ENCODE peak calls at places on chromosomes 5 and 9, in ten cellular contexts. K is GM23248, F is spleen, B is right atrium auricular region, S is aorta, D is AG04450, Q is cardiac muscle cell, W is astrocyte, V is H9, I is tibial artery. U is an unnamed sample.

GRCh38 chr9:136438548-136438908 is 1.1 kb downstream of the INPP5E start:
- DNase-seq in K (peak; percentile 60), F (no peak), B (no peak), S (no peak), D (no peak), Q (peak; percentile 30), W (no peak), V (no peak), I (no peak), U (no peak)

GRCh38 chr9:137320555-137321384 is 18.7 kb upstream of the NRARP start:
- DNase-seq in K (no peak), F (peak; percentile 90), B (no peak), S (peak; percentile 49), D (no peak), Q (no peak), W (no peak), V (peak; percentile 58), I (peak; percentile 63), U (peak; percentile 18)

GRCh38 chr5:97420646-97421045 is 237.6 kb upstream of the RIOK2 start:
- DNase-seq in K (no peak), F (no peak), B (no peak), S (no peak), D (no peak), Q (no peak), W (no peak), V (no peak), I (no peak), U (no peak)

GRCh38 chr5:133842846-133843725 is 125.3 kb downstream of the C5orf15 start:
- DNase-seq in K (no peak), F (no peak), B (no peak), S (no peak), D (no peak), Q (no peak), W (peak; percentile 49), V (no peak), I (peak; percentile 40), U (no peak)

GRCh38 chr5:124819201-124819600 is 72.8 kb upstream of the ZNF608 start:
- DNase-seq in K (no peak), F (no peak), B (no peak), S (no peak), D (no peak), Q (no peak), W (no peak), V (no peak), I (no peak), U (no peak)

GRCh38 chr5:92518318-92518913 is 1062.6 kb downstream of the NR2F1-AS1 start:
- DNase-seq in K (peak; percentile 69), F (no peak), B (no peak), S (no peak), D (peak; percentile 27), Q (peak; percentile 43), W (peak; percentile 45), V (peak; percentile 34), I (no peak), U (no peak)

GRCh38 chr9:117938086-117938485 is 233.9 kb downstream of the TLR4 start:
- DNase-seq in K (no peak), F (no peak), B (no peak), S (no peak), D (no peak), Q (no peak), W (peak; percentile 3), V (no peak), I (no peak), U (no peak)

GRCh38 chr9:71814226-71814625 is 45.9 kb upstream of the CEMIP2 start:
- DNase-seq in K (peak; percentile 48), F (no peak), B (no peak), S (no peak), D (no peak), Q (no peak), W (no peak), V (no peak), I (no peak), U (no peak)

GRCh38 chr5:33433303-33434255 is 7.2 kb upstream of the TARS1 start:
- DNase-seq in K (peak; percentile 53), F (no peak), B (no peak), S (no peak), D (no peak), Q (no peak), W (no peak), V (no peak), I (no peak), U (no peak)

GRCh38 chr9:108272350-108272899 is 583.4 kb downstream of the ACTL7B start:
- DNase-seq in K (peak; percentile 74), F (no peak), B (peak; percentile 64), S (peak; percentile 65), D (peak; percentile 7), Q (peak; percentile 49), W (no peak), V (peak; percentile 62), I (no peak), U (no peak)

GRCh38 chr5:141914154-141914743 is 9.4 kb upstream of the DELE1 start:
- DNase-seq in K (peak; percentile 60), F (peak; percentile 93), B (peak; percentile 63), S (peak; percentile 78), D (no peak), Q (peak; percentile 59), W (no peak), V (peak; percentile 81), I (peak; percentile 72), U (peak; percentile 30)

GRCh38 chr5:80576383-80576782 is 6.3 kb upstream of the ANKRD34B start:
- DNase-seq in K (no peak), F (no peak), B (no peak), S (no peak), D (no peak), Q (no peak), W (no peak), V (no peak), I (no peak), U (no peak)
- H3K27me3 ChIP-seq in K (peaks cover 12% of the 10 kb centered on the region), F (peaks cover 27% of the 10 kb centered on the region), B (no peaks in the 10 kb centered on the region), S (no peaks in the 10 kb centered on the region), D (peaks cover 21% of the 10 kb centered on the region), Q (peaks cover 34% of the 10 kb centered on the region), W (peaks cover 7% of the 10 kb centered on the region), V (no peaks in the 10 kb centered on the region), I (no peaks in the 10 kb centered on the region), U (no peaks in the 10 kb centered on the region)

GRCh38 chr9:111903996-111904395 is 7.4 kb downstream of the UGCG start:
- DNase-seq in K (no peak), F (no peak), B (no peak), S (no peak), D (no peak), Q (no peak), W (no peak), V (no peak), I (no peak), U (no peak)

GRCh38 chr9:111900081-111900805 is 3.6 kb downstream of the UGCG start:
- DNase-seq in K (peak; percentile 25), F (no peak), B (no peak), S (no peak), D (no peak), Q (no peak), W (no peak), V (no peak), I (no peak), U (no peak)

GRCh38 chr9:111898331-111899096 is 1.9 kb downstream of the UGCG start:
- DNase-seq in K (peak; percentile 48), F (no peak), B (no peak), S (no peak), D (no peak), Q (no peak), W (no peak), V (no peak), I (no peak), U (no peak)

GRCh38 chr9:111902396-111903147 is 6.0 kb downstream of the UGCG start:
- DNase-seq in K (peak; percentile 55), F (no peak), B (no peak), S (no peak), D (no peak), Q (no peak), W (peak; percentile 81), V (no peak), I (no peak), U (no peak)

GRCh38 chr9:111900934-111901612 is 4.5 kb downstream of the UGCG start:
- DNase-seq in K (no peak), F (no peak), B (no peak), S (no peak), D (no peak), Q (no peak), W (no peak), V (no peak), I (no peak), U (no peak)
- H3K27ac ChIP-seq in K (peak overlapping the region; percentile 83), F (peak overlapping the region; percentile 97), B (no peak overlapping the region), S (no peak overlapping the region), D (no peak overlapping the region), Q (no peak overlapping the region), W (no peak overlapping the region), V (no peak overlapping the region), I (no peak overlapping the region), U (no peak overlapping the region)

GRCh38 chr9:91408475-91408874 is 15.2 kb downstream of the NFIL3 start:
- DNase-seq in K (peak; percentile 74), F (no peak), B (no peak), S (no peak), D (no peak), Q (no peak), W (peak; percentile 47), V (no peak), I (no peak), U (no peak)
- H3K27me3 ChIP-seq in K (no peaks in the 10 kb centered on the region), F (no peaks in the 10 kb centered on the region), B (no peaks in the 10 kb centered on the region), S (no peaks in the 10 kb centered on the region), D (no peaks in the 10 kb centered on the region), Q (no peaks in the 10 kb centered on the region), W (no peaks in the 10 kb centered on the region), V (no peaks in the 10 kb centered on the region), I (no peaks in the 10 kb centered on the region), U (no peaks in the 10 kb centered on the region)

GRCh38 chr9:91214086-91214485 is 147.6 kb downstream of the AUH start:
- DNase-seq in K (peak; percentile 48), F (no peak), B (no peak), S (no peak), D (no peak), Q (no peak), W (peak; percentile 48), V (no peak), I (no peak), U (no peak)

GRCh38 chr9:91214867-91215266 is 146.9 kb downstream of the AUH start:
- DNase-seq in K (no peak), F (no peak), B (no peak), S (no peak), D (no peak), Q (no peak), W (no peak), V (no peak), I (no peak), U (no peak)

GRCh38 chr9:91211919-91212318 is 149.8 kb downstream of the AUH start:
- DNase-seq in K (peak; percentile 45), F (no peak), B (no peak), S (no peak), D (no peak), Q (no peak), W (no peak), V (no peak), I (no peak), U (no peak)

GRCh38 chr9:91211414-91211813 is 150.3 kb downstream of the AUH start:
- DNase-seq in K (no peak), F (no peak), B (no peak), S (no peak), D (no peak), Q (no peak), W (no peak), V (no peak), I (no peak), U (no peak)

GRCh38 chr9:91212592-91213243 is 149.0 kb downstream of the AUH start:
- DNase-seq in K (no peak), F (no peak), B (no peak), S (no peak), D (no peak), Q (no peak), W (no peak), V (no peak), I (no peak), U (no peak)
- H3K27ac ChIP-seq in K (no peak overlapping the region), F (peak overlapping the region; percentile 73), B (no peak overlapping the region), S (no peak overlapping the region), D (no peak overlapping the region), Q (no peak overlapping the region), W (no peak overlapping the region), V (no peak overlapping the region), I (no peak overlapping the region), U (no peak overlapping the region)

GRCh38 chr9:124500796-124501611 is 6.2 kb downstream of the NR5A1 start:
- DNase-seq in K (peak; percentile 23), F (peak; percentile 75), B (no peak), S (no peak), D (no peak), Q (no peak), W (no peak), V (no peak), I (no peak), U (no peak)
- H3K27me3 ChIP-seq in K (peaks cover 49% of the 10 kb centered on the region), F (peaks cover 65% of the 10 kb centered on the region), B (peaks cover 15% of the 10 kb centered on the region), S (no peaks in the 10 kb centered on the region), D (peaks cover 81% of the 10 kb centered on the region), Q (peaks cover 63% of the 10 kb centered on the region), W (peaks cover 56% of the 10 kb centered on the region), V (peaks cover 33% of the 10 kb centered on the region), I (peaks cover 4% of the 10 kb centered on the region), U (peaks cover 13% of the 10 kb centered on the region)